ENCODE peak calls at places on chromosomes 4 and X, in four cellular contexts. O is NCI-H2029 treated with DMSO at 0.1 percent for 48 hours, N is fibroblast of lung, H is T-helper 2 cell. K is an unnamed sample.

GRCh38 chr4:88672987-88673386 is 24.6 kb downstream of the NAP1L5 start:
- DNase-seq in H (peak), O (no peak), N (peak), K (peak)

GRCh38 chr4:20127626-20128025 is 124.1 kb upstream of the SLIT2 start:
- DNase-seq in H (no peak), N (peak), O (no peak), K (no peak)

GRCh38 chr4:110626532-110627153 is 3.8 kb upstream of the PITX2 start:
- DNase-seq in H (no peak), O (no peak), N (no peak), K (no peak)

GRCh38 chr4:37758226-37758625 is 68.3 kb upstream of the PGM2 start:
- DNase-seq in N (peak), H (peak), O (no peak), K (peak)

GRCh38 chrX:132590350-132591026 is 101.7 kb upstream of the MBNL3 start:
- DNase-seq in H (no peak), O (no peak), N (no peak), K (no peak)

GRCh38 chrX:150848914-150849365 is 49.5 kb downstream of the CD99L2 start:
- DNase-seq in H (peak), O (peak), N (no peak), K (peak)

GRCh38 chr4:184849184-184849583 is 23.4 kb upstream of the ACSL1 start:
- DNase-seq in O (no peak), N (no peak), H (no peak), K (no peak)

GRCh38 chr4:17332483-17332882 is 179.4 kb downstream of the QDPR start:
- DNase-seq in H (no peak), O (no peak), N (no peak), K (no peak)

GRCh38 chrX:25206761-25207160 is 191.0 kb upstream of the ARX start:
- DNase-seq in N (no peak), H (no peak), O (no peak), K (peak)

GRCh38 chr4:6380746-6381411 is 91.5 kb downstream of the PPP2R2C start:
- DNase-seq in N (no peak), H (no peak), O (no peak), K (no peak)

GRCh38 chr4:127304356-127304755 is 328.4 kb upstream of the INTU start:
- DNase-seq in N (peak), H (no peak), O (no peak), K (no peak)

GRCh38 chrX:98357146-98357545 is 1473.4 kb downstream of the RPA4 start:
- DNase-seq in N (no peak), O (no peak), H (no peak), K (no peak)

GRCh38 chrX:19563746-19564145 is 48.4 kb upstream of the MAP3K15 start:
- DNase-seq in H (peak), O (no peak), N (no peak), K (no peak)

GRCh38 chr4:80201326-80202151 is 4.2 kb downstream of the PRDM8 start:
- DNase-seq in O (no peak), H (peak), N (peak), K (no peak)

GRCh38 chr4:8740666-8741395 is 130.8 kb downstream of the HMX1 start:
- DNase-seq in N (no peak), H (no peak), O (no peak), K (no peak)

GRCh38 chr4:110049951-110050925 is 137.6 kb downstream of the EGF start:
- DNase-seq in O (no peak), N (peak), H (peak), K (peak)

GRCh38 chr4:105637409-105638258 is 70.9 kb downstream of the INTS12 start:
- DNase-seq in N (peak), O (peak), H (peak), K (peak)

GRCh38 chr4:10164877-10165283 is 48.3 kb upstream of the WDR1 start:
- DNase-seq in H (no peak), O (no peak), N (peak), K (peak)

GRCh38 chr4:20839957-20840356 is 139.7 kb downstream of the PACRGL start:
- DNase-seq in N (peak), O (no peak), H (no peak), K (peak)

GRCh38 chrX:44906542-44906941 is 33.6 kb downstream of the KDM6A start:
- DNase-seq in H (no peak), N (no peak), O (no peak), K (no peak)

GRCh38 chr4:119542575-119542974 is 86.0 kb downstream of the PDE5A start:
- DNase-seq in O (no peak), N (no peak), H (no peak), K (no peak)

GRCh38 chr4:182537031-182537617 is 293.9 kb downstream of the TENM3 start:
- DNase-seq in O (no peak), N (no peak), H (no peak), K (peak)

GRCh38 chrX:67543818-67544217 is at the start of gene AR:
- DNase-seq in H (no peak), O (no peak), N (peak), K (peak)

GRCh38 chr4:3406021-3406420 is 35.7 kb upstream of the HGFAC start:
- DNase-seq in N (no peak), H (no peak), O (no peak), K (no peak)

GRCh38 chr4:55169352-55169959 is 44.1 kb upstream of the KDR start:
- DNase-seq in N (peak), O (no peak), H (no peak), K (peak)

GRCh38 chrX:77675986-77676385 is 110.0 kb downstream of the ATRX start:
- DNase-seq in O (no peak), N (no peak), H (no peak), K (no peak)

GRCh38 chr4:105474110-105474518 is 252 bp upstream of the PPA2 start:
- DNase-seq in N (peak), O (peak), H (no peak), K (peak)

GRCh38 chr4:96293806-96294205 is 453.9 kb downstream of the PDHA2 start:
- DNase-seq in H (no peak), N (no peak), O (no peak), K (no peak)

GRCh38 chrX:123835661-123836371 is 24.0 kb upstream of the XIAP start:
- DNase-seq in H (no peak), O (no peak), N (peak), K (peak)

GRCh38 chr4:73440653-73441052 is 4.6 kb downstream of the AFP start:
- DNase-seq in O (no peak), N (no peak), H (no peak), K (no peak)

GRCh38 chr4:36363024-36363423 is 81.6 kb downstream of the DTHD1 start:
- DNase-seq in N (no peak), H (no peak), O (no peak), K (peak)

GRCh38 chr4:68905598-68906237 is 45.9 kb downstream of the UGT2A3 start:
- DNase-seq in N (peak), O (peak), H (no peak), K (peak)

K was measured in renal cortical epithelial cell.